ENCODE peak calls at places on chromosomes 5 and 9, in four cellular contexts. U is K562, G is HepG2, Q is H1. J is an unnamed sample.

GRCh38 chr5:150070277-150070638 is 16.1 kb downstream of the CSF1R start:
- DNase-seq in G (peak), Q (no peak), U (peak), J (no peak)

GRCh38 chr9:22117511-22118388 is 108.6 kb upstream of the CDKN2B start:
- DNase-seq in Q (no peak), G (peak), U (no peak), J (no peak)

GRCh38 chr9:133003071-133003461 is 24.6 kb downstream of the GFI1B start:
- DNase-seq in Q (no peak), U (peak), G (no peak), J (no peak)

GRCh38 chr5:103224118-103224893 is 34.3 kb upstream of the MACIR start:
- DNase-seq in G (peak), Q (peak), U (peak), J (peak)

GRCh38 chr5:179679014-179679674 is 1.7 kb downstream of the CBY3 start:
- DNase-seq in Q (peak), U (peak), G (no peak), J (no peak)

GRCh38 chr5:116343961-116344360 is 230.7 kb downstream of the SEMA6A start:
- DNase-seq in Q (peak), U (peak), G (no peak), J (no peak)

GRCh38 chr9:36812556-36812955 is 221.5 kb downstream of the PAX5 start:
- DNase-seq in G (no peak), U (no peak), Q (no peak), J (no peak)

GRCh38 chr5:92527311-92528078 is 1053.5 kb downstream of the NR2F1-AS1 start:
- DNase-seq in U (no peak), G (no peak), Q (no peak), J (no peak)

GRCh38 chr5:157387683-157388093 is 72.3 kb upstream of the NIPAL4 start:
- DNase-seq in G (peak), U (no peak), Q (no peak), J (peak)

GRCh38 chr5:178069909-178070308 is 43.4 kb upstream of the N4BP3 start:
- DNase-seq in Q (no peak), U (peak), G (peak), J (peak)

GRCh38 chr5:170854550-170854949 is 7.3 kb upstream of the RANBP17 start:
- DNase-seq in U (no peak), Q (no peak), G (no peak), J (no peak)

GRCh38 chr5:118705931-118706330 is 282.4 kb downstream of the DTWD2 start:
- DNase-seq in U (no peak), G (no peak), Q (no peak), J (no peak)

GRCh38 chr5:118139361-118139760 is 849.0 kb downstream of the DTWD2 start:
- DNase-seq in U (no peak), Q (no peak), G (no peak), J (no peak)

GRCh38 chr5:93653716-93654115 is 70.7 kb downstream of the NR2F1 start:
- DNase-seq in U (no peak), Q (no peak), G (no peak), J (no peak)

GRCh38 chr5:76816110-76816831 is 2.6 kb upstream of the F2RL1 start:
- DNase-seq in U (no peak), G (no peak), Q (no peak), J (no peak)

GRCh38 chr5:35294976-35295375 is 64.7 kb upstream of the PRLR start:
- DNase-seq in G (no peak), U (no peak), Q (no peak), J (no peak)

GRCh38 chr9:109683521-109683920 is 96.5 kb upstream of the PALM2AKAP2 start:
- DNase-seq in U (no peak), G (no peak), Q (no peak), J (no peak)

GRCh38 chr5:131226899-131227298 is 37.0 kb upstream of the CDC42SE2 start:
- DNase-seq in U (no peak), G (no peak), Q (no peak), J (no peak)
- TF ChIP-seq FOSL1 in U (no peak), G (no peak), Q (no peak), J (no peak)

DNA sequence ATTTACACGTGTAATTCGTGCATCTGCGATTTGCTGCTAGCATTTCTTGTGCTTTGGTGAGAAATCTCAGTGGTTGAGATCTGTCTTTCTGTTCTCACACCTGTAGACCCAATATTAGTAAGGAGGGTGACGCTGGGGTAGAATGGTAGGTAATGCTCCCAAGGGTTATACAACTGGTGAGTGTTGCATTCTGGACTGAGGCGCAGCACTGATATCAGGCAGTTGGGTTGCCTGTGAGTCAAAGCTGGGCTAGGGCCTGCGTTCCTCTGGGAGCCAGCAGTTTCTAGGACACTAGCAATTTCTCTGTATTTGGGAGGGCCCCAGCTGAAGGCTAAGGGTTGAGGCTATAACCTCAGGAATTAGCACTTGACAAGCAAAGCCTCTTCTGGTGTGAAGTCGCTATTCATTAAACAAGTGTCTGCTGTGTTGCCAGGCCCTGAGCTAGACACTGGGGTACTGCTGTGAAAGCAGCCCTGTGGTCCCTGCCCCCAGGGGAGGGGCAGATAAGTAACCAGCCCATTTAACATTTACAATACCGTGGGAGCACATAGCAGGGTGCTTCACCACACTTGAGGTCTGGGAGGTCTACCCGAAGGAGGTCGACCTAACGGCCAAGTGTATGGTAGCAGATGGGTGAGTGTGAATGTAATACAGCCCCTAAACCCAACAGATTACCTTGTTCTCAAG is 28.7 kb downstream of the LARP1 start:
- DNase-seq in U (peak), G (no peak), Q (no peak), J (no peak)
- TF ChIP-seq FOSL1 in U (no peak), G (no peak), Q (no peak), J (no peak)

GRCh38 chr5:38540348-38540747 is 16.1 kb downstream of the LIFR start:
- DNase-seq in Q (no peak), U (no peak), G (no peak), J (no peak)
- TF ChIP-seq FOSL1 in Q (no peak), U (no peak), G (no peak), J (no peak)

GRCh38 chr9:98747476-98747875 is 38.7 kb upstream of the GABBR2 start:
- DNase-seq in U (no peak), G (no peak), Q (no peak), J (no peak)
- TF ChIP-seq FOSL1 in U (no peak), G (no peak), Q (no peak), J (no peak)

GRCh38 chr5:169195601-169196000 is 105.3 kb downstream of the SLIT3 start:
- DNase-seq in G (no peak), Q (no peak), U (no peak), J (no peak)

GRCh38 chr5:169201597-169201996 is 99.3 kb downstream of the SLIT3 start:
- DNase-seq in Q (no peak), U (peak), G (no peak), J (no peak)

GRCh38 chr5:169196059-169196458 is 104.9 kb downstream of the SLIT3 start:
- DNase-seq in Q (no peak), G (no peak), U (no peak), J (no peak)

GRCh38 chr5:169200086-169200778 is 100.7 kb downstream of the SLIT3 start:
- DNase-seq in Q (no peak), U (no peak), G (no peak), J (no peak)

GRCh38 chr5:169197343-169197742 is 103.6 kb downstream of the SLIT3 start:
- DNase-seq in U (no peak), Q (no peak), G (no peak), J (no peak)
- TF ChIP-seq FOSL1 in U (no peak), Q (no peak), G (no peak), J (no peak)

DNA sequence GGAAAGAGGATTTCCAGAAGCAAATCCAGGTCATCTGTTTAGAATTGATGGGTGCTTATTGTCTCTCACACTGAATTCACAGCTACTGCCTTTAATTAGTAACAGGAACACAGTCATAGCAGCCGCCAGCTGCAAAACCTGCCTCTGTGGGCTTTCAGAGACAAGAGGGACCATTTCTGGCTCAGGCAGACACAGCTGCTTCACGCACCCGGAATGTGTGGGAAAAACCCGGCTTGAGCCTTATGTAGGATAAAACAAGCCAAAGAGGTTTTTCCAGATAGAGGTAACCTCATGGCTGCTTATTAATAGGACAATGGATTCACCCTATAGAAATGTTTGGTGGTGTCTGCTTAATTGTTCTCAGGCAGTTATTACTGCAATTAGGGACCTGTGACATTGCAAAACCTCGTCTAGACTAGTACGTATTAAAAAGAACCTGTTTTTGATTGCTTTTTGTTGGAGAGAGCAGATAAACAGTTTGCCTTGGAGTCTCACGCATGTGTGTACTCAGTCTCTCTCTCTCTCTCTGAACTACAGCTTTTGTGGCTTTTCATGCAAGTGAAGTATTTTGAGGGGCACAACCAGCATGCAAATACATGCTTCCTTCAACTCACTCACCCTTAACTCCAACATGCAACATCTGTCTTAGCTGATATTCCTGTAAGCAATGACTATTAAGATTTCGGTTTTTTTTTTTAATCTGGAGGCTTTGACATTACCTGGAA is 302.7 kb downstream of the PLK2 start:
- DNase-seq in G (no peak), U (no peak), Q (no peak), J (no peak)
- TF ChIP-seq FOSL1 in G (no peak), U (no peak), Q (no peak), J (no peak)

GRCh38 chr9:101388507-101388993 is 3.7 kb upstream of the BAAT start:
- DNase-seq in G (peak), U (no peak), Q (no peak), J (no peak)
- TF ChIP-seq FOSL1 in G (no peak), U (no peak), Q (no peak), J (no peak)

GRCh38 chr5:77874691-77875090 is 98.6 kb upstream of the TBCA start:
- DNase-seq in Q (no peak), U (no peak), G (no peak), J (no peak)

GRCh38 chr5:77881528-77881927 is 105.4 kb upstream of the TBCA start:
- DNase-seq in G (no peak), U (peak), Q (no peak), J (no peak)

GRCh38 chr5:77877516-77878070 is 101.5 kb upstream of the TBCA start:
- DNase-seq in U (no peak), G (no peak), Q (no peak), J (no peak)

GRCh38 chr5:77873239-77873638 is 97.1 kb upstream of the TBCA start:
- DNase-seq in Q (no peak), G (no peak), U (no peak), J (no peak)

DNA sequence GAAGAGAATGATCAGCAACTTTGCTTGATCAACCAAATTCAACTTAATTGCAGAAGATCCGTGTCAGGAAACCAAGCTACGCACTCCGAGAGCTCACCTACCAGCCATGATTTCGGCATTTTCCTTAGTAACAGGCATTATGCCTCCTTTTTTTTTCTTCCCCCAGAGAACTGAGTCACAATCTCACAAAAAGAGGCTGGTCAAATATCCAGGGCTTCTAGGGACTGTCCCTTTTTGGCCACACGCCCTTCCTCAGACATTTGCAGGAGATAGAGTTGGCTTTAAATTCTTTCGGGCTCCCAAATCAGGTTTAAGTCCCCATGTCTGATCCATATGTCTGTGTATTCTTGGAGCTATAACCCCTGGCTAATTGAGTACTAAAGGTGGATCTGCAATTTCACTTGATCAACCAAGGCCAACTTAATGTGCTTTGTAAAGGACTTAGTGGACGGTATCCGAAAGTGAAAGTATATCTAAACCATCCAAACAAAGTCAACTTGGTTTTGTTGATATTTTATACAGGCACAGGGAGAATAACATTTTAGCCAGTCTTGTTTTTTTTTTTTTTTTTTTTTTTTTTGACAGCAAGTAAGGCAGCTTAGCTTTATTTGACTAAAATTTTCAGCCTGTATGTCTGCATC is 100.8 kb upstream of the TBCA start:
- DNase-seq in G (no peak), Q (no peak), U (peak), J (no peak)
- TF ChIP-seq FOSL1 in G (no peak), Q (no peak), U (peak), J (no peak)